ENCODE peak calls at places on chromosomes 16 and 17, in eight cellular contexts. T is heart right ventricle, H is SW 1271, Q is skeletal muscle cell, X is uterus, V is HT-29, U is C1 segment of cervical spinal cord, N is HTR-8/SVneo. I is an unnamed sample.

GRCh38 chr17:35313875-35314409 is 59.5 kb downstream of the SLFN11 start:
- DNase-seq in Q (no peak), H (no peak), X (peak), U (no peak), T (peak), V (no peak), N (no peak), I (no peak)

GRCh38 chr16:52729731-52730130 is 182.8 kb upstream of the TOX3 start:
- DNase-seq in Q (no peak), N (no peak), U (no peak), T (no peak), X (no peak), V (no peak), H (no peak), I (no peak)

GRCh38 chr16:11139624-11140375 is 116.2 kb downstream of the SOCS1 start:
- DNase-seq in T (no peak), U (no peak), Q (no peak), N (no peak), H (no peak), X (no peak), V (no peak), I (no peak)

GRCh38 chr17:57537524-57538410 is 207.3 kb downstream of the CCDC182 start:
- DNase-seq in H (no peak), V (no peak), Q (no peak), T (no peak), U (no peak), N (no peak), X (no peak), I (no peak)

GRCh38 chr16:49023095-49023494 is 258.5 kb downstream of the CBLN1 start:
- DNase-seq in X (no peak), V (no peak), N (peak), H (no peak), Q (no peak), T (no peak), U (no peak), I (no peak)

GRCh38 chr17:7573324-7574080 is 5.9 kb upstream of the CD68 start:
- DNase-seq in U (peak), Q (peak), N (peak), X (peak), H (peak), T (peak), V (peak), I (peak)

GRCh38 chr16:88868974-88869672 is 2.7 kb upstream of the PABPN1L start:
- DNase-seq in V (no peak), H (no peak), X (no peak), Q (no peak), T (no peak), U (no peak), N (no peak), I (no peak)

GRCh38 chr16:15672514-15673167 is 22.6 kb downstream of the NDE1 start:
- DNase-seq in Q (peak), N (peak), X (peak), U (peak), T (peak), V (no peak), H (peak), I (peak)

GRCh38 chr17:81259058-81259605 is 20.0 kb downstream of the NDUFAF8 start:
- DNase-seq in V (no peak), T (no peak), N (no peak), U (no peak), Q (no peak), X (no peak), H (no peak), I (no peak)

GRCh38 chr16:85653226-85653917 is 35.4 kb downstream of the GINS2 start:
- DNase-seq in H (no peak), T (no peak), U (no peak), Q (no peak), N (no peak), X (peak), V (no peak), I (no peak)

GRCh38 chr17:39576187-39576586 is 31.5 kb downstream of the NEUROD2 start:
- DNase-seq in X (no peak), T (no peak), Q (no peak), V (peak), U (no peak), N (peak), H (no peak), I (no peak)

GRCh38 chr17:70171159-70171558 is 1.8 kb downstream of the KCNJ2 start:
- DNase-seq in Q (no peak), V (no peak), T (no peak), H (no peak), N (no peak), X (no peak), U (no peak), I (no peak)

GRCh38 chr16:11301645-11302513 is 20.7 kb upstream of the PRM1 start:
- DNase-seq in N (no peak), X (no peak), U (no peak), V (no peak), H (no peak), T (no peak), Q (no peak), I (no peak)

GRCh38 chr16:4053663-4054479 is 62.4 kb downstream of the ADCY9 start:
- DNase-seq in H (no peak), N (no peak), X (peak), T (peak), V (no peak), U (no peak), Q (no peak), I (peak)

GRCh38 chr17:76496464-76496863 is 4.8 kb downstream of the RHBDF2 start:
- DNase-seq in X (no peak), H (no peak), N (no peak), T (no peak), U (no peak), V (no peak), Q (no peak), I (no peak)

GRCh38 chr17:74924250-74924948 is at the start of gene OTOP2:
- DNase-seq in X (no peak), N (no peak), H (no peak), T (peak), U (peak), Q (no peak), V (no peak), I (no peak)

GRCh38 chr17:83133302-83134121 is 54.1 kb downstream of the METRNL start:
- DNase-seq in H (no peak), X (no peak), Q (no peak), V (no peak), N (peak), U (no peak), T (no peak), I (no peak)

I was measured in prostate gland.